ENCODE peak calls at places on chromosome 13, in six cellular contexts. G, F, P, H, Q and U are unnamed samples.
A peak's percentile ranks its signal among the peaks of the same experiment; 100 is the strongest.

GRCh38 chr13:33351324-33351723 is 65.8 kb upstream of the STARD13 start:
- DNase-seq in G (no peak), F (peak; percentile 27), P (peak; percentile 25), H (no peak), Q (no peak), U (no peak)

GRCh38 chr13:26508885-26509284 is 48.6 kb upstream of the WASF3 start:
- DNase-seq in G (no peak), F (no peak), P (peak; percentile 11), H (peak; percentile 84), Q (peak; percentile 87), U (peak; percentile 81)

GRCh38 chr13:21730186-21730880 is 59.5 kb downstream of the FGF9 start:
- DNase-seq in G (no peak), F (no peak), P (no peak), H (no peak), Q (no peak), U (no peak)

GRCh38 chr13:40116008-40116407 is 460.5 kb downstream of the COG6 start:
- DNase-seq in G (no peak), F (peak; percentile 80), P (peak; percentile 93), H (no peak), Q (no peak), U (peak; percentile 79)

GRCh38 chr13:95880346-95880745 is 172.9 kb downstream of the UGGT2 start:
- DNase-seq in G (no peak), F (no peak), P (no peak), H (no peak), Q (no peak), U (no peak)

GRCh38 chr13:76783798-76784197 is 102.4 kb downstream of the KCTD12 start:
- DNase-seq in G (no peak), F (no peak), P (no peak), H (no peak), Q (no peak), U (no peak)

GRCh38 chr13:35472308-35473008 is 4.0 kb downstream of the MAB21L1 start:
- DNase-seq in G (no peak), F (no peak), P (no peak), H (no peak), Q (peak; percentile 41), U (no peak)

GRCh38 chr13:98697833-98698232 is 54.6 kb downstream of the SLC15A1 start:
- DNase-seq in G (no peak), F (no peak), P (no peak), H (no peak), Q (no peak), U (no peak)

GRCh38 chr13:78168981-78169380 is 250.3 kb upstream of the EDNRB start:
- DNase-seq in G (no peak), F (no peak), P (no peak), H (no peak), Q (no peak), U (no peak)

GRCh38 chr13:80664930-80665329 is 324.0 kb upstream of the SPRY2 start:
- DNase-seq in G (no peak), F (no peak), P (no peak), H (no peak), Q (no peak), U (no peak)

GRCh38 chr13:94251801-94252200 is 227.7 kb downstream of the DCT start:
- DNase-seq in G (no peak), F (no peak), P (no peak), H (peak; percentile 21), Q (no peak), U (no peak)

GRCh38 chr13:71290963-71291937 is 575.8 kb downstream of the DACH1 start:
- DNase-seq in G (no peak), F (no peak), P (peak; percentile 73), H (no peak), Q (no peak), U (peak; percentile 66)

GRCh38 chr13:21550918-21551317 is 53.1 kb downstream of the MICU2 start:
- DNase-seq in G (no peak), F (no peak), P (no peak), H (no peak), Q (no peak), U (no peak)

GRCh38 chr13:93307166-93307565 is 80.6 kb downstream of the GPC6 start:
- DNase-seq in G (no peak), F (no peak), P (no peak), H (no peak), Q (no peak), U (no peak)

GRCh38 chr13:24875566-24875965 is 111.6 kb downstream of the RNF17 start:
- DNase-seq in G (no peak), F (no peak), P (no peak), H (no peak), Q (no peak), U (no peak)

GRCh38 chr13:99085139-99085845 is 107.4 kb upstream of the DOCK9 start:
- DNase-seq in G (no peak), F (no peak), P (no peak), H (no peak), Q (no peak), U (no peak)

GRCh38 chr13:48860369-48860768 is 115.3 kb upstream of the FNDC3A start:
- DNase-seq in G (no peak), F (no peak), P (no peak), H (no peak), Q (no peak), U (no peak)

GRCh38 chr13:77002590-77003190 is 10.8 kb downstream of the CLN5 start:
- DNase-seq in G (no peak), F (peak; percentile 12), P (peak; percentile 22), H (no peak), Q (no peak), U (no peak)

GRCh38 chr13:35917252-35917941 is 213.8 kb downstream of the DCLK1 start:
- DNase-seq in G (no peak), F (no peak), P (no peak), H (no peak), Q (no peak), U (no peak)

GRCh38 chr13:37277435-37278144 is 172.1 kb upstream of the CSNK1A1L start:
- DNase-seq in G (no peak), F (no peak), P (no peak), H (no peak), Q (no peak), U (no peak)

GRCh38 chr13:33524086-33524485 is 238.5 kb upstream of the STARD13 start:
- DNase-seq in G (no peak), F (no peak), P (no peak), H (no peak), Q (no peak), U (no peak)

GRCh38 chr13:113802090-113802531 is 43.1 kb downstream of the TMEM255B start:
- DNase-seq in G (peak; percentile 54), F (no peak), P (peak; percentile 31), H (peak; percentile 61), Q (peak; percentile 89), U (no peak)

GRCh38 chr13:101706651-101707050 is 254.2 kb downstream of the ITGBL1 start:
- DNase-seq in G (no peak), F (no peak), P (peak; percentile 13), H (no peak), Q (no peak), U (no peak)

GRCh38 chr13:58434943-58435342 is 803.4 kb downstream of the PCDH17 start:
- DNase-seq in G (no peak), F (no peak), P (no peak), H (no peak), Q (no peak), U (no peak)

GRCh38 chr13:113854238-113855011 is 9.5 kb downstream of the GAS6 start:
- DNase-seq in G (peak; percentile 51), F (no peak), P (no peak), H (peak; percentile 61), Q (peak; percentile 75), U (no peak)

GRCh38 chr13:92612892-92613291 is 613.7 kb upstream of the GPC6 start:
- DNase-seq in G (no peak), F (no peak), P (no peak), H (no peak), Q (no peak), U (no peak)

GRCh38 chr13:107210216-107211010 is 642.5 kb upstream of the ARGLU1 start:
- DNase-seq in G (no peak), F (no peak), P (no peak), H (no peak), Q (no peak), U (no peak)

GRCh38 chr13:76980075-76980718 is 11.7 kb upstream of the CLN5 start:
- DNase-seq in G (peak; percentile 88), F (peak; percentile 43), P (peak; percentile 59), H (peak; percentile 78), Q (peak; percentile 87), U (peak; percentile 85)

GRCh38 chr13:66933994-66934393 is 296.1 kb downstream of the PCDH9 start:
- DNase-seq in G (no peak), F (peak; percentile 12), P (peak; percentile 94), H (no peak), Q (no peak), U (no peak)

GRCh38 chr13:48891586-48891985 is 84.1 kb upstream of the FNDC3A start:
- DNase-seq in G (no peak), F (peak; percentile 48), P (peak; percentile 55), H (no peak), Q (no peak), U (no peak)

GRCh38 chr13:113846639-113847318 is 17.1 kb downstream of the GAS6 start:
- DNase-seq in G (no peak), F (no peak), P (no peak), H (no peak), Q (peak; percentile 68), U (no peak)

DNA sequence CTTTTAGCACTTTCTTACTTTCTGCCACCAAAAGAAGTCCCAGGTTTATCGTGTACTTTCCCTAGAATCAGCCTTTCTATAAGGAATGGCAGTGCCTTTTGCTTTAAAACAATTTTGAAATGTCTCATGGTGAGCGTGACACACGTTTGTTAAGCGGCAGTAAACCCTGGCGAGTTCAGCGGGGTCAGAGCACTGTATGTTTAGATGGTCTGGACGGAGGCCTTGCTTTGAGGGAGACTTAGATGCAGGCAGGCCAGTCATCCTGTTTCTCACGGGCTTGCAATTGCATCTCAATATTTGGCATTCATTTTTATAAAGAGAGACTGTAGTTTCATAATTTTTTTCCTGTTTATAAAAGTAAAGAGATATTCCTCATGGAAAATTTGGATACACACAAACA is 96.4 kb downstream of the TNFRSF19 start:
- DNase-seq in G (no peak), F (no peak), P (no peak), H (no peak), Q (no peak), U (no peak)
- H3K27ac ChIP-seq in G (no peak overlapping the region), F (no peak overlapping the region), P (no peak overlapping the region), H (no peak overlapping the region), Q (no peak overlapping the region), U (no peak overlapping the region)

DNA sequence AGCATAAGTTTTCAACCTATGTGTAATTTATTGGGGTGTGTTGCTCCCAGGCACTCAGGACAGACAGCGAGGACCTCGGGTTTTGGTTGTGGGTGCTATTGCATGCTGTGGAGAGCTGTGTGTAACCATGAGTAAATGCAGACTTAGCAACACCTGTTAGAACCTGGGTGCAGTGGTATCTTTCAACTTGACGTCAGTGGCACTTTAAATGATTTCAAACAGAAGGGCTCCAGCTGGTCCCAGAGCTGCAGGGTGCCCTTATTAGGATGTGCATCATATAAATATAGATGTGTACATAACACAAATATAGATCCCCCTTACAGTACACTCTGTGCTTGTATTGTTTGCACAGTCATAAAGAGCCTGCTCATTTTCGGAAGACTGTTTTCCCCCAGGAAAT is 228.3 kb upstream of the IRS2 start:
- DNase-seq in G (no peak), F (no peak), P (peak; percentile 70), H (no peak), Q (no peak), U (no peak)
- H3K4me1 ChIP-seq in G (no peaks in the 10 kb centered on the region), F (peaks cover 26% of the 10 kb centered on the region), P (peaks cover 70% of the 10 kb centered on the region), H (peaks cover 6% of the 10 kb centered on the region), Q (no peaks in the 10 kb centered on the region), U (no peaks in the 10 kb centered on the region)

GRCh38 chr13:110869805-110870706 is 44.8 kb downstream of the ANKRD10 start:
- DNase-seq in G (peak; percentile 76), F (peak; percentile 99), P (peak; percentile 96), H (peak; percentile 74), Q (peak; percentile 95), U (peak; percentile 98)
- H3K4me3 ChIP-seq in G (peak overlapping the region; percentile 41), F (peak overlapping the region; percentile 62), P (peak overlapping the region; percentile 32), H (peak overlapping the region; percentile 64), Q (peak overlapping the region; percentile 55), U (peak overlapping the region; percentile 54)

GRCh38 chr13:44218501-44219240 is 155.0 kb upstream of the SERP2 start:
- DNase-seq in G (peak; percentile 87), F (no peak), P (no peak), H (peak; percentile 76), Q (peak; percentile 78), U (peak; percentile 37)
- H3K27ac ChIP-seq in G (peak overlapping the region; percentile 69), F (no peak overlapping the region), P (peak overlapping the region; percentile 67), H (peak overlapping the region; percentile 78), Q (no peak overlapping the region), U (peak overlapping the region; percentile 78)